ENCODE peak calls at places on chromosomes 16 and 17, in eight cellular contexts. G is fibroblast of villous mesenchyme; R is PC-9; E is lower lobe of right lung; B is CD8-positive, alpha-beta T cell; T is gastrocnemius medialis; L is left lung; A is GM12865. U is an unnamed sample.

GRCh38 chr16:4839942-4840341 is 7.1 kb downstream of the GLYR1 start:
- DNase-seq in T (no peak), B (no peak), L (no peak), G (no peak), A (no peak), R (no peak), E (no peak), U (no peak)

GRCh38 chr16:75566889-75567255 is 693 bp downstream of the GABARAPL2 start:
- DNase-seq in R (no peak), E (no peak), G (no peak), T (no peak), A (peak; percentile 39), B (no peak), L (no peak), U (no peak)

GRCh38 chr16:5056347-5056746 is 9.4 kb downstream of the C16orf89 start:
- DNase-seq in G (no peak), E (no peak), A (peak; percentile 72), T (no peak), L (peak; percentile 36), B (peak; percentile 30), R (no peak), U (no peak)

GRCh38 chr16:27313422-27314160 is at the start of gene IL4R:
- DNase-seq in R (peak; percentile 72), B (peak; percentile 52), E (peak; percentile 93), G (peak; percentile 94), L (peak; percentile 89), A (peak; percentile 73), T (peak; percentile 32), U (peak; percentile 46)

GRCh38 chr16:3458278-3458851 is 14.9 kb downstream of the NAA60 start:
- DNase-seq in T (peak; percentile 35), G (peak; percentile 48), B (no peak), A (peak; percentile 41), E (no peak), R (no peak), L (no peak), U (no peak)

GRCh38 chr17:82330322-82331239 is 3.0 kb downstream of the SECTM1 start:
- DNase-seq in R (no peak), L (no peak), B (no peak), A (peak; percentile 49), T (no peak), E (peak; percentile 57), G (peak; percentile 74), U (no peak)

GRCh38 chr17:47072881-47073280 is 93.8 kb upstream of the RPRML start:
- DNase-seq in B (no peak), L (peak; percentile 44), E (no peak), R (no peak), G (peak; percentile 61), T (no peak), A (no peak), U (no peak)

GRCh38 chr17:1899403-1900000 is 69.7 kb downstream of the RPA1 start:
- DNase-seq in A (no peak), E (no peak), B (no peak), L (no peak), R (no peak), T (no peak), G (no peak), U (no peak)

GRCh38 chr16:57263585-57264351 is 18.7 kb downstream of the ARL2BP start:
- DNase-seq in B (no peak), T (no peak), E (peak; percentile 34), R (no peak), G (no peak), L (peak; percentile 24), A (no peak), U (no peak)

GRCh38 chr16:75319513-75320401 is 68.3 kb upstream of the BCAR1 start:
- DNase-seq in L (no peak), T (no peak), E (no peak), R (no peak), B (no peak), A (peak; percentile 83), G (peak; percentile 93), U (no peak)

GRCh38 chr16:4500283-4500682 is 24.1 kb downstream of the HMOX2 start:
- DNase-seq in R (peak; percentile 83), T (peak; percentile 70), E (no peak), A (no peak), G (peak; percentile 89), L (no peak), B (no peak), U (no peak)

GRCh38 chr16:28084209-28084608 is 20.7 kb upstream of the GSG1L start:
- DNase-seq in G (no peak), B (no peak), A (no peak), R (no peak), E (no peak), L (no peak), T (no peak), U (no peak)

GRCh38 chr16:52581530-52581929 is 34.6 kb upstream of the TOX3 start:
- DNase-seq in A (no peak), E (no peak), G (no peak), T (no peak), R (no peak), B (no peak), L (no peak), U (no peak)
- TF ChIP-seq CTCF in A (peak; percentile 29), E (no peak), G (no peak), T (no peak), R (no peak), B (no peak), L (no peak), U (peak; percentile 34)

DNA sequence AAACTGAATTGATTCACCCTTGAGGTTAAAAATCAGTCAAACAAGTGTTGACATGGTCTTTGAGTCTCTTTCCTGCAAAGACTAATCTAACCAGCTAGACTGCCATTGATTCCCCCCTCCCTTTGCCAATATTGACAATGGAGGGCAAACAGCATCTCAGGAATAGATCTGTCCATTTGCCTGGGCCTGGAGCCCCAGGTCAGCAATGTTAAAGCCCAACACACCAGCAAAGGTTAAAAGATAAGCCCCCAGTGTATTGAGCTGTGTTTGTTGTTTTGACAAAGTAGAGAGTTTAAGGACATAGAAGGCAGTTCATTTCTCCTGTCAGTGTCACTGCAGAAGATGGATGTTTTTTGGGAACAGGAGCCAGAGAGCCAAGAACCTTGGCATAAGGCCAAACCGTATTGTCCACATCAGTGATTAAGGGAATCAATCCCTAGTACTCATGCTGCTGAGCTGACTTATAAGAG is 117.0 kb upstream of the COX10 start:
- DNase-seq in A (no peak), B (no peak), L (no peak), E (no peak), R (no peak), G (no peak), T (no peak), U (no peak)
- H3K4me3 ChIP-seq in A (no peak overlapping the region), B (no peak overlapping the region), L (no peak overlapping the region), E (no peak overlapping the region), R (no peak overlapping the region), G (no peak overlapping the region), T (no peak overlapping the region), U (no peak overlapping the region)

GRCh38 chr16:30457743-30458560 is 12.3 kb upstream of the SEPHS2 start:
- DNase-seq in A (peak; percentile 45), T (no peak), L (no peak), G (no peak), R (no peak), B (no peak), E (no peak), U (no peak)

GRCh38 chr16:30457256-30457655 is 11.6 kb upstream of the SEPHS2 start:
- DNase-seq in A (no peak), E (no peak), G (no peak), T (no peak), R (no peak), B (no peak), L (no peak), U (no peak)

GRCh38 chr16:30456302-30456701 is 10.6 kb upstream of the SEPHS2 start:
- DNase-seq in T (no peak), L (no peak), G (no peak), R (no peak), E (no peak), B (no peak), A (peak; percentile 45), U (no peak)

GRCh38 chr16:30459456-30459855 is 13.1 kb upstream of the ITGAL start:
- DNase-seq in L (no peak), G (no peak), R (no peak), B (no peak), A (peak; percentile 87), E (no peak), T (no peak), U (no peak)

GRCh38 chr16:30458561-30459394 is 13.1 kb upstream of the SEPHS2 start:
- DNase-seq in L (peak; percentile 81), A (peak; percentile 98), B (peak; percentile 60), G (no peak), R (no peak), E (peak; percentile 84), T (peak; percentile 28), U (no peak)
- TF ChIP-seq CTCF in L (no peak), A (no peak), B (no peak), G (no peak), R (no peak), E (no peak), T (no peak), U (no peak)

GRCh38 chr17:49358638-49359247 is 3.3 kb downstream of the ZNF652 start:
- DNase-seq in G (no peak), R (no peak), A (peak; percentile 88), L (no peak), T (no peak), B (no peak), E (no peak), U (no peak)
- H3K4me3 ChIP-seq in G (no peak overlapping the region), R (no peak overlapping the region), A (peak overlapping the region; percentile 46), L (no peak overlapping the region), T (no peak overlapping the region), B (peak overlapping the region; percentile 33), E (no peak overlapping the region), U (peak overlapping the region; percentile 91)

GRCh38 chr16:20364051-20364450 is 11.5 kb upstream of the UMOD start:
- DNase-seq in G (no peak), R (no peak), T (no peak), E (no peak), L (no peak), A (no peak), B (no peak), U (no peak)

GRCh38 chr16:20355114-20355782 is 2.7 kb upstream of the UMOD start:
- DNase-seq in G (no peak), L (no peak), B (no peak), T (no peak), R (no peak), A (no peak), E (no peak), U (no peak)

GRCh38 chr16:20363191-20363590 is 10.7 kb upstream of the UMOD start:
- DNase-seq in R (no peak), G (no peak), E (no peak), T (no peak), B (no peak), L (no peak), A (no peak), U (no peak)

GRCh38 chr16:20359997-20360396 is 7.5 kb upstream of the UMOD start:
- DNase-seq in B (no peak), R (no peak), E (no peak), A (no peak), T (no peak), L (no peak), G (no peak), U (no peak)
- TF ChIP-seq CTCF in B (no peak), R (no peak), E (peak; percentile 13), A (no peak), T (no peak), L (no peak), G (no peak), U (no peak)

U was measured in LNCaP clone FGC.